ENCODE peak calls at places on chromosomes 5 and 9, in four cellular contexts. V is neural progenitor cell, H is dorsolateral prefrontal cortex, D is NB4. N is an unnamed sample.
A peak's percentile ranks its signal among the peaks of the same experiment; 100 is the strongest.

GRCh38 chr9:16515207-16515606 is 355.3 kb downstream of the BNC2 start:
- DNase-seq in V (peak; percentile 77), H (no peak), D (no peak), N (no peak)

GRCh38 chr9:116390306-116391228 is 237.0 kb downstream of the PAPPA start:
- DNase-seq in V (no peak), H (no peak), D (peak; percentile 9), N (no peak)

GRCh38 chr5:157324237-157324636 is 58.3 kb downstream of the CYFIP2 start:
- DNase-seq in V (no peak), H (no peak), D (peak; percentile 33), N (no peak)

GRCh38 chr5:131595088-131596033 is 39.7 kb downstream of the RAPGEF6 start:
- DNase-seq in V (no peak), H (no peak), D (no peak), N (no peak)

GRCh38 chr9:129037767-129038098 is 1.3 kb downstream of the MIGA2 start:
- DNase-seq in V (no peak), H (no peak), D (no peak), N (no peak)

GRCh38 chr5:117568622-117569021 is 994.0 kb upstream of the SEMA6A start:
- DNase-seq in V (no peak), H (no peak), D (no peak), N (no peak)

GRCh38 chr5:20615888-20616563 is 628.0 kb upstream of the CDH18 start:
- DNase-seq in V (no peak), H (no peak), D (no peak), N (no peak)

GRCh38 chr5:67900515-67900914 is 315.0 kb upstream of the PIK3R1 start:
- DNase-seq in V (no peak), H (no peak), D (no peak), N (no peak)

GRCh38 chr5:371811-372555 is 50.5 kb downstream of the AHRR start:
- DNase-seq in V (no peak), H (no peak), D (peak; percentile 95), N (peak; percentile 8)

GRCh38 chr5:101969752-101970151 is 326.3 kb downstream of the SLCO4C1 start:
- DNase-seq in V (no peak), H (no peak), D (no peak), N (no peak)

GRCh38 chr5:30620481-30621085 is 572.9 kb upstream of the CDH6 start:
- DNase-seq in V (peak; percentile 4), H (no peak), D (no peak), N (no peak)

GRCh38 chr5:122311888-122312669 is at the start of gene SNCAIP:
- DNase-seq in V (peak; percentile 83), H (peak; percentile 54), D (peak; percentile 7), N (peak; percentile 36)

GRCh38 chr9:78130004-78130403 is 98.4 kb upstream of the GNAQ start:
- DNase-seq in V (peak; percentile 56), H (peak; percentile 85), D (peak; percentile 56), N (no peak)

GRCh38 chr5:137695651-137696428 is 40.0 kb downstream of the KLHL3 start:
- DNase-seq in V (no peak), H (no peak), D (peak; percentile 41), N (no peak)

GRCh38 chr5:40486437-40487270 is 193.1 kb upstream of the PTGER4 start:
- DNase-seq in V (no peak), H (no peak), D (peak; percentile 92), N (no peak)

GRCh38 chr5:131950706-131951105 is 5.2 kb upstream of the MEIKIN start:
- DNase-seq in V (no peak), H (no peak), D (no peak), N (no peak)

GRCh38 chr9:134373953-134374300 is 47.7 kb downstream of the RXRA start:
- DNase-seq in V (no peak), H (no peak), D (peak; percentile 87), N (no peak)

DNA sequence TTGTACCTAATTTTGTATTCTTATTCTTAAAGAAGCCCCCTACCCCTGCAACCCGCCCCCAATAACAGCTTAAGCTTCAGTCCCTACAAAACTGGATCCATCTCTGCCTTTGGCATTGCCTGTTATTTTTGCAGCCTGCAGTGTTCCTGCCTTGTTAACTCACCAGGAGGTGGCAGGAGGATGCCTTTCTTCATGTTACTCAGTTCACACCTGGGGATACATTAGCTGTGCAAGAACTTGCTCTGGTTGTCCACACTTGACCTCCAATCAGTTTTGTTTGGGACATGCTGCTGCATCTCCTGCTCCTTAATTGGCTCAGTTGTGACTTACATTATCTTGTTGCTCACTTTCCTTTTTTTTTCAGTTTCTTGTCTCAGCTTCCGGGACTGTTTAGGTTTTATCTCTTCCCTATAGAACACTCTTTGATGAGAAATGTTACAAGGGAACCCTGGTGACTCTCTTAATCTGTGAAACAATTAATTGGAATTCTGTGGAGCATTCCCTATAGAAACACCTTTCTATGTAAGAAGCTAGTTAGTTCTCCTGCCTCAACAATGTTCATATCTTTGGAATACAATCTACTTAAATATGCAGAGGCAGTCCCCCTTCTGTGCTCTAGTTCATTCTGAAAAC is 467.7 kb upstream of the ACO1 start:
- DNase-seq in V (peak; percentile 22), H (no peak), D (no peak), N (no peak)
- TF ChIP-seq CTCF in V (peak; percentile 24), H (no peak), D (peak; percentile 3), N (peak; percentile 45)

DNA sequence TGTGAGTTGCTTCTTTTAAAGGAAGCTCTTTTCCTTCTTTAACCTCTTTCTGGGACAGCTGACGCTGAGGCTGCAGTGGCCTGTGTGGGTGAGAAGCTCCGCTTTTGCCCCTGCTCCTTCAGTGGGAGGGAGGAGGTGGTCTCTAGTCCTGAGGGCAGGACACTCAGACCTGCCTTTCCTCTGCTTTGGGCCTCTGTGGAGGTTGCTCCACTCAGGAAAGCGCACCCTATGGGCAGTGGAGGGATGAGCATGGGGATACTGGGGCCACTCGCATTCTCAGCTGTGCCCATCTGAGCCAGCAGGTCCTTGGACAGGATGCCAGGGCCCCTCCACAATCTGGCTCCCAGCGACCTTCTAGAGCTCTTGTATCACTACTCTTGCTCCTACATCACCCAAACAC is 111.5 kb downstream of the NSG2 start:
- DNase-seq in V (no peak), H (no peak), D (no peak), N (no peak)
- TF ChIP-seq CTCF in V (no peak), H (no peak), D (no peak), N (no peak)

DNA sequence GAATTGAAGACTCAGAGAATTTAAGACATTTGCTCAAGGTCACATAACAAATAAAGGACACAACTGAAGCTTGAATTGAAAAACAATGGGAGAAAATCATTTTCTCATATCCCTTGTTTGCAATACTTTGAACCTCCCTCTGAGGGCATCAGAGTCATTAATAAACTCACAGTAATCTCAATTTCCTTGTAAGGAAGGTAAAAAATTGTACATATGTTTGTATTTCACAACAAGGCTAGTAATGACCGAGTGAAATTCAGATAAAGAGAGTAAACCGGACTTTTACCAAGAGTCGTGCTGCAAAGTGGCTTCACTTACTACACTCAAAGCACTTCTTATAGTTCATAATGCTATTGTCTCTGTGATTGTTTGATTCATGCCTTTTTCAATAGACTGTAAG is 665.0 kb downstream of the NR2F1-AS1 start:
- DNase-seq in V (no peak), H (no peak), D (no peak), N (no peak)
- TF ChIP-seq CTCF in V (no peak), H (peak; percentile 59), D (no peak), N (no peak)

GRCh38 chr9:122126340-122127333 is 32.9 kb downstream of the NDUFA8 start:
- DNase-seq in V (peak; percentile 69), H (peak; percentile 56), D (no peak), N (no peak)
- TF ChIP-seq CTCF in V (peak; percentile 22), H (no peak), D (no peak), N (peak; percentile 23)

GRCh38 chr9:15501179-15501578 is 9.6 kb downstream of the PSIP1 start:
- DNase-seq in V (no peak), H (no peak), D (no peak), N (no peak)
- TF ChIP-seq CTCF in V (no peak), H (no peak), D (no peak), N (no peak)

GRCh38 chr9:20622330-20623020 is at the start of gene MLLT3:
- DNase-seq in V (peak; percentile 95), H (peak; percentile 98), D (peak; percentile 99), N (peak; percentile 87)

GRCh38 chr9:20621553-20622329 is 558 bp downstream of the MLLT3 start:
- DNase-seq in V (peak; percentile 75), H (peak; percentile 81), D (peak; percentile 90), N (peak; percentile 40)

GRCh38 chr9:20624201-20625002 is 2.1 kb upstream of the MLLT3 start:
- DNase-seq in V (peak; percentile 85), H (no peak), D (peak; percentile 92), N (peak; percentile 18)

GRCh38 chr9:20623748-20624124 is 1.4 kb upstream of the MLLT3 start:
- DNase-seq in V (peak; percentile 21), H (no peak), D (peak; percentile 42), N (no peak)

DNA sequence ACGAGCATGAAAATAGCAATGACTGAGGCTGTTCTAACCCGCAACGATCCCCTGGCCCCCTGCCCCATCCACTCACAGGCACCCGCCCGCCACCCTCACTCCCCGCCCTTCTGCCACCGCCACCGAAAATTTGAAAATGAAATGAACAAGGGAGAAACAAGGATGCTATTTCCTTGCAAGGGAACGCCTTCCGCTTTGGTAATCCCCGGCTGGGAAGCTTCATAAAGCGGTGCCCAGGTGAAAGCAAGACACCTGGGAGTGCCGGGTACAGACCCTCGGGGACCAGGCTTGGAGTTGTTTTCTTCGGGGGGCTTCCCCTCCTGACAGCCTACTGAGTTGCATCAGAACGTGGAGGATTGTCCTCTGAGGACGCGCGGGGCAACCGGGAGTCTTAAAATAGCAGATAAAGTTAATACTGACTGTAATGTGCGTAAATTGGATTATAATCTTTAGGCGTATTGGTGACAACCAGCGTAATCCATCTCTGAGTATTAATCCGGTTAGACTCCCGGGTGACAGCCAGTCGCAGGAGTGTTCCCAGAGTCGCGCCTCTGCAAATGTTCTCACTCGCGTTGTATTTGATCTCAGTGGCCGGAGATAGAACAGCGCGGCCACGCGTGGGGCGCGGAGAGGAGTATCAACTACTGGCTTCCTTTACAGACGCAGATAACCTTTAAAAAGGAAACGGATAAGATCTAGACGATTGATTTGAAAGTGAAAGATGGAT is 885 bp upstream of the MLLT3 start:
- DNase-seq in V (peak; percentile 32), H (peak; percentile 51), D (peak; percentile 57), N (peak; percentile 11)
- TF ChIP-seq CTCF in V (no peak), H (peak; percentile 13), D (no peak), N (no peak)

GRCh38 chr5:77030097-77031071 is at the start of gene AGGF1:
- DNase-seq in V (peak; percentile 87), H (peak; percentile 96), D (peak; percentile 95), N (peak; percentile 64)
- TF ChIP-seq CTCF in V (no peak), H (peak; percentile 46), D (no peak), N (no peak)

GRCh38 chr9:91008568-91008967 is 206.9 kb downstream of the SYK start:
- DNase-seq in V (no peak), H (no peak), D (no peak), N (no peak)

GRCh38 chr9:91004992-91005391 is 203.4 kb downstream of the SYK start:
- DNase-seq in V (no peak), H (no peak), D (no peak), N (no peak)

GRCh38 chr9:91006046-91006445 is 204.4 kb downstream of the SYK start:
- DNase-seq in V (no peak), H (no peak), D (no peak), N (no peak)

GRCh38 chr9:91001146-91001611 is 199.6 kb downstream of the SYK start:
- DNase-seq in V (no peak), H (no peak), D (no peak), N (no peak)

GRCh38 chr9:91004484-91004883 is 202.9 kb downstream of the SYK start:
- DNase-seq in V (no peak), H (no peak), D (no peak), N (no peak)
- TF ChIP-seq CTCF in V (peak; percentile 22), H (no peak), D (no peak), N (no peak)

GRCh38 chr9:110426052-110426709 is 88.5 kb upstream of the TXNDC8 start:
- DNase-seq in V (no peak), H (no peak), D (peak; percentile 12), N (no peak)
- TF ChIP-seq CTCF in V (peak; percentile 12), H (no peak), D (peak; percentile 26), N (peak; percentile 39)